ENCODE peak calls at places on chromosomes 11 and 22, in five cellular contexts. K is lower leg skin, P is astrocyte, A is bronchial epithelial cell, Y is fibroblast of lung. C is an unnamed sample.

GRCh38 chr11:63699906-63700305 is 18.6 kb downstream of the RTN3 start:
- DNase-seq in P (no peak), Y (no peak), A (no peak), K (no peak), C (no peak)

GRCh38 chr11:17403977-17404759 is 15.7 kb upstream of the KCNJ11 start:
- DNase-seq in P (peak), K (no peak), Y (no peak), A (no peak), C (peak)

GRCh38 chr11:102220728-102221467 is 96.4 kb upstream of the BIRC3 start:
- DNase-seq in Y (peak), K (no peak), A (no peak), P (peak), C (peak)

GRCh38 chr11:36452987-36453386 is 57.1 kb downstream of the TRAF6 start:
- DNase-seq in Y (no peak), K (no peak), A (no peak), P (no peak), C (no peak)

GRCh38 chr11:45662665-45663485 is 2.5 kb downstream of the CHST1 start:
- DNase-seq in Y (peak), P (peak), A (peak), K (no peak), C (peak)

GRCh38 chr11:119368121-119369034 is 13.1 kb downstream of the USP2 start:
- DNase-seq in K (no peak), P (no peak), A (no peak), Y (peak), C (no peak)

GRCh38 chr11:124930799-124931198 is 5.0 kb downstream of the HEPACAM start:
- DNase-seq in Y (no peak), K (no peak), P (no peak), A (no peak), C (no peak)

GRCh38 chr11:9120659-9121350 is 29.4 kb upstream of the SCUBE2 start:
- DNase-seq in A (no peak), K (no peak), P (no peak), Y (no peak), C (no peak)

GRCh38 chr22:21933899-21934298 is 18.7 kb downstream of the PPM1F start:
- DNase-seq in K (no peak), A (no peak), P (no peak), Y (no peak), C (no peak)

GRCh38 chr11:104774578-104774977 is 123.7 kb downstream of the CASP12 start:
- DNase-seq in P (no peak), K (no peak), Y (no peak), A (no peak), C (no peak)

GRCh38 chr22:28230682-28231081 is 311.6 kb upstream of the PITPNB start:
- DNase-seq in K (no peak), P (peak), Y (peak), A (no peak), C (peak)

GRCh38 chr22:49833340-49834007 is 5.8 kb upstream of the BRD1 start:
- DNase-seq in P (no peak), K (no peak), Y (no peak), A (peak), C (no peak)

GRCh38 chr22:49936018-49936972 is 17.9 kb downstream of the CRELD2 start:
- DNase-seq in Y (peak), A (peak), K (peak), P (peak), C (peak)

GRCh38 chr11:16881074-16881709 is 133.0 kb downstream of the PLEKHA7 start:
- DNase-seq in K (peak), Y (peak), A (peak), P (peak), C (peak)

GRCh38 chr22:43009444-43009843 is 5.5 kb downstream of the PACSIN2 start:
- DNase-seq in Y (no peak), K (no peak), A (no peak), P (no peak), C (no peak)

GRCh38 chr22:43008921-43009320 is 6.0 kb downstream of the PACSIN2 start:
- DNase-seq in Y (no peak), A (no peak), P (no peak), K (no peak), C (no peak)

GRCh38 chr22:43013355-43014061 is 1.4 kb downstream of the PACSIN2 start:
- DNase-seq in Y (no peak), P (peak), A (no peak), K (no peak), C (peak)

GRCh38 chr22:43012390-43012789 is 2.6 kb downstream of the PACSIN2 start:
- DNase-seq in Y (no peak), K (no peak), P (peak), A (no peak), C (no peak)

DNA sequence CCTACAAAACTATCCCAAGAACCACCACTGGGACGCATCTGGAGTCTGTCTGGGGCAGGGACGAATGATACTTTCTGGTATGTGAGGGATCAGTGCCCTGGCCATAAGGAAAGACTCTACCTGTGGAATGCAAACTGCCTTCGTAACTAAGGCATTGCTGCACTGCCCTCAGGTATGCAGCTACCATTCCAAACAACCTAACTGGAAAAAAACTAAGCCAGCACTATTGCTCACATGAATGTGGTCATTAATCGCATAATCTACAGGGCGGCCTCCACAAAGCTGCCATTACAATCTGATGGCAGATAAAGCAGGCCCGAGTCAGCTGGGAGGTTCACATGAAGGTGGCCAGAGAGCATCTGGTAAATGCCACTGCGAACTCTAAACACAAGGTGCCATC is 3.9 kb downstream of the PACSIN2 start:
- DNase-seq in K (no peak), Y (no peak), A (no peak), P (peak), C (no peak)
- TF ChIP-seq CTCF in K (no peak), Y (no peak), A (no peak), P (no peak), C (peak)

DNA sequence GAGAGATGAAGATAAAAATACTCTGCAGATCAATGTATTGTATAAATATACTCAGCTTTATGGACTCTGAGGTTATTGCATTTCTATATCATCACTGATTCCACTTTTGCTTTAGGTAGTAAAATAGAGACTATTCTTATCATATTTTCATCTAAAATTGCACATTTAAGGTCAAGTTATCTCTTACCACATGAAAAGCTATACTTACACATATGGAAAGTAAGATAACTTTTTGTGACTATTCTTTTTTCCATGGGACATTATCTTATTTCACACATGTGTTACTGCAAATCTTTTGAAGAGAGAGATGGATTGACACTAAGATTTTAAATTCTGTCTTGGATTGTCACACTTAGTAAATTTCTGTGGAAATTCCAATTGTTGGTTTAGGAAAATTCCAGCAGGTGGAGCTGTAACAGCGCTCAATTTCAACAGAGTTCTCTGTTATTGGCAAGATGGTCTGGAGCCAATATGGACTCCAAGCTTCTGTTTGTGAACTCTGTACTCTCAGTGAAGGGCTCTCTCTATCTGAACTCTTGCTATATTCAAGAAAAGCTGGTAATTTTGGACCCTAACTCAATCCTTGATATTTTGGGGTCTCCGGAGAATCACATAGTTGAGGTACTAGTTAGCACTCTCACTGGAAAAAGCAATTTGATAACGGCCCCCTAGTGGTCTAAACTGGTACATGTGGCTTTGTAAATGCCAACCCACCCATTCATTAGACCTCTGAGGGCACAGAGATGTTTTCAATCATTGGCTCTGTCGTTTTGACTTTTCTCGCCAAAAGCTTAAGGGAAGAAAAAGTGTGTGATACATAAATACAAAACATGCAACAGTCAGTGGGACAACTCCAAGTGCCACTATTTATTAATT is 429.7 kb downstream of the ETS1 start:
- DNase-seq in P (peak), Y (peak), K (no peak), A (peak), C (peak)
- H3K4me3 ChIP-seq in P (peak), Y (peak), K (no peak), A (no peak), C (no peak)

DNA sequence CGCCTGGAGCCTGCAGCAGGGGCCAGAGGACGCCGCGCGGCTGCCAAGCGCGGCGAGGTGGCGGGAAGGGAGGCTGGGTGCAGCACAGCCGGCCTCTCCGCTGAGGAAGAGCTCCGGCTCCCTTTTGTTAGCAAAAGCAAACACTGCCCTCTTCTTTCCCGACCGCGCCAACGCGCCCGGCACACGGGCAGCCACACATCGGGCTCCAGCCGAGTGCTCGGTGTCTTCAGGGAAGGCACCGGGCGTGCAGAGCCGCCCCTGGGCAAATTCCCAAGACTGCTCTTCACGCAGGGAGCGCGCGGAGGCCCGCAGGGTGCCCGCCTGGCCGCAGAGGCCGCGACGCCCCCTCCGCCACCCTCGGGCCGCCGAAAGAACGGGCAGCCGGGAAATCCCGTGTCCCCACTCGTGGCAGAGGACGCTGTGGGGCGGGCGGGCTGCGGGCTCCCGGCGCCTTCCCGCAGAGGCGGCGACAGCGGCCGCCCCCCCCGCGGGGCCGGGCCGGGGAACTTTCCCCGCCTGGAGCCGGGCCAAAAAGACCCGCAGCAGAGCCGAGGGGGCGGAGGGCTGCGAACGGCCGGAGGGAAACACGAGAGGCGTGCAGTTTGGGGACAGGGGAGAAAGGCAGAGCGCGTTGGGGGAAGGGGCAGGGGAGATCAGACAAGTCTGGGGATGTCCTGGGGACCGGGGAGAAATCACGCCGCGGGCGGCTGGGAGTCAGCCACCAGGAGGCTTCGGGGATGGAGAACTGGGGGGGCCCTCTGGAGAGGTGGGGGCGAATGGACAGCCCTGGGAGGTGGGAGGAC is 931 bp downstream of the CADM1 start:
- DNase-seq in K (peak), A (peak), Y (peak), P (peak), C (peak)
- TF ChIP-seq CTCF in K (no peak), A (peak), Y (peak), P (no peak), C (peak)

GRCh38 chr22:33255781-33256180 is 197.6 kb upstream of the SYN3 start:
- DNase-seq in Y (no peak), P (no peak), K (no peak), A (no peak), C (no peak)
- H3K4me3 ChIP-seq in Y (no peak), P (no peak), K (no peak), A (no peak), C (no peak)

GRCh38 chr11:116950210-116950609 is 112.8 kb upstream of the APOA1 start:
- DNase-seq in K (no peak), A (no peak), Y (no peak), P (no peak), C (no peak)
- TF ChIP-seq CTCF in K (no peak), A (no peak), Y (no peak), P (no peak), C (no peak)

C was measured in AG10803.